ENCODE peak calls at places on chromosome 2, in eight cellular contexts. X, Y, L, I, M, V, Q and O are unnamed samples.

GRCh38 chr2:144460981-144461766 is 58.7 kb downstream of the ZEB2 start:
- DNase-seq in X (no peak), Y (no peak), L (peak; percentile 77), I (no peak), M (no peak), V (no peak), Q (no peak), O (no peak)

GRCh38 chr2:54757496-54757895 is 34.0 kb downstream of the EML6 start:
- DNase-seq in X (no peak), Y (no peak), L (peak; percentile 20), I (peak; percentile 17), M (peak; percentile 64), V (no peak), Q (no peak), O (peak; percentile 12)

GRCh38 chr2:55099493-55099877 is 49.2 kb upstream of the RTN4 start:
- DNase-seq in X (no peak), Y (no peak), L (no peak), I (no peak), M (no peak), V (no peak), Q (no peak), O (no peak)

GRCh38 chr2:180208841-180209240 is 201.7 kb upstream of the CWC22 start:
- DNase-seq in X (no peak), Y (no peak), L (peak; percentile 60), I (no peak), M (peak; percentile 71), V (no peak), Q (no peak), O (no peak)

GRCh38 chr2:43333656-43334144 is 107.3 kb upstream of the ZFP36L2 start:
- DNase-seq in X (no peak), Y (no peak), L (peak; percentile 60), I (no peak), M (no peak), V (no peak), Q (no peak), O (peak; percentile 57)

GRCh38 chr2:43158259-43158880 is 68.0 kb downstream of the ZFP36L2 start:
- DNase-seq in X (peak; percentile 90), Y (peak; percentile 82), L (peak; percentile 59), I (no peak), M (peak; percentile 83), V (no peak), Q (no peak), O (peak; percentile 31)

GRCh38 chr2:145040433-145040832 is 520.5 kb upstream of the ZEB2 start:
- DNase-seq in X (no peak), Y (no peak), L (no peak), I (no peak), M (no peak), V (no peak), Q (no peak), O (peak; percentile 33)

GRCh38 chr2:206955253-206955652 is 15.9 kb downstream of the CPO start:
- DNase-seq in X (no peak), Y (no peak), L (no peak), I (no peak), M (no peak), V (no peak), Q (no peak), O (no peak)

GRCh38 chr2:152657042-152657441 is 60.2 kb downstream of the PRPF40A start:
- DNase-seq in X (no peak), Y (no peak), L (no peak), I (no peak), M (peak; percentile 29), V (no peak), Q (no peak), O (no peak)

GRCh38 chr2:204842731-204843490 is 297.6 kb downstream of the PARD3B start:
- DNase-seq in X (peak; percentile 57), Y (peak; percentile 70), L (peak; percentile 94), I (no peak), M (peak; percentile 87), V (no peak), Q (no peak), O (peak; percentile 92)

GRCh38 chr2:189570565-189570964 is 10.0 kb downstream of the SLC40A1 start:
- DNase-seq in X (no peak), Y (no peak), L (peak; percentile 67), I (no peak), M (peak; percentile 81), V (no peak), Q (no peak), O (peak; percentile 71)

GRCh38 chr2:79292936-79293335 is 133.4 kb upstream of the REG3A start:
- DNase-seq in X (no peak), Y (no peak), L (no peak), I (no peak), M (no peak), V (no peak), Q (no peak), O (no peak)

GRCh38 chr2:234071664-234072063 is 21.2 kb downstream of the SPP2 start:
- DNase-seq in X (no peak), Y (no peak), L (no peak), I (no peak), M (no peak), V (no peak), Q (no peak), O (no peak)

GRCh38 chr2:110978148-110978547 is 142.6 kb upstream of the BCL2L11 start:
- DNase-seq in X (no peak), Y (no peak), L (no peak), I (no peak), M (no peak), V (no peak), Q (no peak), O (no peak)

GRCh38 chr2:218033208-218033589 is 30.4 kb upstream of the TNS1 start:
- DNase-seq in X (no peak), Y (no peak), L (no peak), I (no peak), M (no peak), V (no peak), Q (no peak), O (no peak)

GRCh38 chr2:41872646-41873045 is 175.2 kb upstream of the PKDCC start:
- DNase-seq in X (no peak), Y (no peak), L (peak; percentile 41), I (no peak), M (peak; percentile 54), V (no peak), Q (no peak), O (peak; percentile 62)

GRCh38 chr2:10202136-10202535 is 79.6 kb downstream of the RRM2 start:
- DNase-seq in X (no peak), Y (no peak), L (peak; percentile 10), I (no peak), M (no peak), V (no peak), Q (no peak), O (no peak)